ENCODE peak calls at places on chromosomes 2 and 18, in six cellular contexts. One of them, this sample, is unnamed.

GRCh38 chr2:138777996-138778395 is 2.2 kb downstream of the NXPH2 start:
- DNase-seq in sciatic nerve: no peak
- DNase-seq in cardiac fibroblast: peak; percentile 22
- DNase-seq in activated CD4-positive, alpha-beta T cell treated with anti-CD3 and anti-CD28 coated beads, Interleukin-2, amount 50 U/mL, for 1 hour: no peak
- DNase-seq in NCI-H2081: no peak
- DNase-seq in EH: peak; percentile 37
- DNase-seq in this sample: no peak

GRCh38 chr2:202703091-202703490 is 68.3 kb downstream of the FAM117B start:
- DNase-seq in activated CD4-positive, alpha-beta T cell treated with anti-CD3 and anti-CD28 coated beads, Interleukin-2, amount 50 U/mL, for 1 hour: no peak
- DNase-seq in NCI-H2081: no peak
- DNase-seq in EH: no peak
- DNase-seq in cardiac fibroblast: peak; percentile 20
- DNase-seq in sciatic nerve: no peak
- DNase-seq in this sample: no peak

GRCh38 chr2:120287183-120288015 is 34.7 kb downstream of the RALB start:
- DNase-seq in EH: peak; percentile 95
- DNase-seq in activated CD4-positive, alpha-beta T cell treated with anti-CD3 and anti-CD28 coated beads, Interleukin-2, amount 50 U/mL, for 1 hour: no peak
- DNase-seq in NCI-H2081: no peak
- DNase-seq in cardiac fibroblast: peak; percentile 45
- DNase-seq in sciatic nerve: no peak
- DNase-seq in this sample: no peak

GRCh38 chr2:204129591-204130270 is 193.2 kb downstream of the ICOS start:
- DNase-seq in sciatic nerve: no peak
- DNase-seq in EH: no peak
- DNase-seq in activated CD4-positive, alpha-beta T cell treated with anti-CD3 and anti-CD28 coated beads, Interleukin-2, amount 50 U/mL, for 1 hour: no peak
- DNase-seq in NCI-H2081: no peak
- DNase-seq in cardiac fibroblast: peak; percentile 50
- DNase-seq in this sample: no peak

GRCh38 chr2:219286436-219287115 is 7.4 kb downstream of the DNAJB2 start:
- DNase-seq in activated CD4-positive, alpha-beta T cell treated with anti-CD3 and anti-CD28 coated beads, Interleukin-2, amount 50 U/mL, for 1 hour: no peak
- DNase-seq in NCI-H2081: no peak
- DNase-seq in sciatic nerve: peak; percentile 80
- DNase-seq in cardiac fibroblast: peak; percentile 39
- DNase-seq in EH: no peak
- DNase-seq in this sample: peak; percentile 30

GRCh38 chr18:21831413-21831831 is 90.8 kb downstream of the MIB1 start:
- DNase-seq in sciatic nerve: no peak
- DNase-seq in cardiac fibroblast: peak; percentile 21
- DNase-seq in activated CD4-positive, alpha-beta T cell treated with anti-CD3 and anti-CD28 coated beads, Interleukin-2, amount 50 U/mL, for 1 hour: no peak
- DNase-seq in EH: peak; percentile 72
- DNase-seq in NCI-H2081: no peak
- DNase-seq in this sample: no peak

GRCh38 chr2:8805278-8806045 is 32.0 kb downstream of the KIDINS220 start:
- DNase-seq in activated CD4-positive, alpha-beta T cell treated with anti-CD3 and anti-CD28 coated beads, Interleukin-2, amount 50 U/mL, for 1 hour: no peak
- DNase-seq in EH: no peak
- DNase-seq in NCI-H2081: no peak
- DNase-seq in cardiac fibroblast: peak; percentile 7
- DNase-seq in sciatic nerve: no peak
- DNase-seq in this sample: no peak

GRCh38 chr18:44939037-44939665 is 258.5 kb downstream of the SETBP1 start:
- DNase-seq in NCI-H2081: no peak
- DNase-seq in EH: no peak
- DNase-seq in cardiac fibroblast: no peak
- DNase-seq in activated CD4-positive, alpha-beta T cell treated with anti-CD3 and anti-CD28 coated beads, Interleukin-2, amount 50 U/mL, for 1 hour: no peak
- DNase-seq in sciatic nerve: no peak
- DNase-seq in this sample: no peak

This sample was measured in CD4-positive, alpha-beta memory T cell.